ENCODE peak calls at places on chromosomes 2 and 18, in five cellular contexts. P is H9, I is IMR-90, A is mesenchymal stem cell, L is H1. O is an unnamed sample.

GRCh38 chr2:47070920-47071824 is 83.9 kb downstream of the STPG4 start:
- DNase-seq in L (no peak), P (no peak), I (peak), A (peak), O (no peak)

GRCh38 chr2:133400411-133400810 is 167.9 kb downstream of the NCKAP5 start:
- DNase-seq in L (no peak), A (no peak), I (no peak), P (no peak), O (no peak)

GRCh38 chr18:23182606-23183005 is 47.3 kb downstream of the CABLES1 start:
- DNase-seq in I (no peak), P (no peak), L (no peak), A (no peak), O (no peak)

GRCh38 chr18:59846814-59847490 is 52.8 kb upstream of the PMAIP1 start:
- DNase-seq in L (no peak), P (peak), I (peak), A (peak), O (no peak)

GRCh38 chr2:60998628-60999545 is 18.6 kb upstream of the PEX13 start:
- DNase-seq in A (peak), P (no peak), I (peak), L (no peak), O (peak)

GRCh38 chr2:125386074-125386473 is 1269.9 kb upstream of the GYPC start:
- DNase-seq in P (peak), A (no peak), L (peak), I (no peak), O (no peak)

GRCh38 chr2:189210250-189211075 is 30.9 kb upstream of the COL5A2 start:
- DNase-seq in A (peak), L (no peak), I (peak), P (no peak), O (no peak)

GRCh38 chr2:109126501-109126860 is 2.5 kb upstream of the SH3RF3 start:
- DNase-seq in I (peak), A (peak), L (no peak), P (no peak), O (no peak)

GRCh38 chr2:96325884-96326255 is 753 bp downstream of the ITPRIPL1 start:
- DNase-seq in P (no peak), L (no peak), I (no peak), A (no peak), O (no peak)

GRCh38 chr18:52481116-52481515 is 141.1 kb downstream of the DCC start:
- DNase-seq in A (no peak), L (no peak), P (no peak), I (no peak), O (no peak)

GRCh38 chr18:61727241-61727640 is 165.6 kb downstream of the RNF152 start:
- DNase-seq in A (peak), P (no peak), L (no peak), I (peak), O (no peak)

GRCh38 chr2:171807831-171808393 is 86.1 kb downstream of the SLC25A12 start:
- DNase-seq in I (no peak), A (no peak), L (no peak), P (no peak), O (no peak)

GRCh38 chr2:56380861-56381260 is 197.1 kb downstream of the CCDC85A start:
- DNase-seq in P (no peak), L (no peak), A (no peak), I (no peak), O (no peak)

GRCh38 chr18:79413901-79414300 is 18.2 kb downstream of the NFATC1 start:
- DNase-seq in P (no peak), A (no peak), L (no peak), I (no peak), O (no peak)

GRCh38 chr2:6359964-6360363 is 505.7 kb downstream of the CMPK2 start:
- DNase-seq in I (no peak), A (no peak), P (no peak), L (no peak), O (no peak)

GRCh38 chr2:151409601-151410484 is at the start of gene RIF1:
- DNase-seq in P (peak), A (peak), L (peak), I (peak), O (peak)

GRCh38 chr2:7886665-7887064 is 795.2 kb upstream of the ID2 start:
- DNase-seq in P (no peak), A (no peak), L (no peak), I (peak), O (no peak)

GRCh38 chr2:241802421-241802749 is 6.6 kb upstream of the NEU4 start:
- DNase-seq in I (no peak), A (no peak), L (no peak), P (no peak), O (no peak)

GRCh38 chr18:63090334-63090733 is 229.2 kb downstream of the BCL2 start:
- DNase-seq in P (no peak), A (no peak), I (no peak), L (no peak), O (no peak)

GRCh38 chr2:138234265-138234664 is 267.3 kb upstream of the SPOPL start:
- DNase-seq in L (no peak), P (no peak), I (no peak), A (no peak), O (no peak)

GRCh38 chr2:69830045-69830905 is 815 bp downstream of the GMCL1 start:
- DNase-seq in P (peak), L (no peak), A (peak), I (no peak), O (no peak)

GRCh38 chr2:115560671-115561070 is 1118.2 kb downstream of the DPP10 start:
- DNase-seq in A (no peak), P (no peak), I (no peak), L (no peak), O (no peak)

GRCh38 chr18:56723706-56724105 is 72.5 kb downstream of the WDR7 start:
- DNase-seq in L (no peak), P (no peak), I (no peak), A (no peak), O (no peak)

GRCh38 chr18:42298744-42299685 is 344.0 kb downstream of the PIK3C3 start:
- DNase-seq in A (peak), I (peak), L (peak), P (peak), O (peak)

GRCh38 chr18:22829781-22830180 is 103.3 kb upstream of the RBBP8 start:
- DNase-seq in P (no peak), A (no peak), I (no peak), L (no peak), O (no peak)

GRCh38 chr2:145094353-145094752 is 574.4 kb upstream of the ZEB2 start:
- DNase-seq in P (no peak), L (no peak), I (peak), A (peak), O (no peak)

GRCh38 chr18:50928551-50928950 is 39.3 kb upstream of the ELAC1 start:
- DNase-seq in P (no peak), L (no peak), A (no peak), I (peak), O (no peak)

GRCh38 chr18:12106516-12106915 is 12.9 kb downstream of the ANKRD62 start:
- DNase-seq in I (no peak), P (no peak), A (no peak), L (no peak), O (no peak)

GRCh38 chr2:29241341-29241740 is 126.1 kb downstream of the CLIP4 start:
- DNase-seq in I (no peak), P (no peak), L (no peak), A (no peak), O (no peak)

GRCh38 chr2:88537640-88538039 is 85.1 kb upstream of the FOXI3 start:
- DNase-seq in L (peak), P (peak), I (no peak), A (no peak), O (no peak)
- H3K14ac ChIP-seq in L (no peak), P (no peak), I (no peak), A (no peak), O (no peak)

GRCh38 chr2:167748536-167748935 is 498.9 kb downstream of the STK39 start:
- DNase-seq in L (no peak), P (no peak), I (no peak), A (no peak), O (no peak)

GRCh38 chr2:167752734-167753133 is 494.7 kb downstream of the STK39 start:
- DNase-seq in I (no peak), L (no peak), P (no peak), A (no peak), O (no peak)

GRCh38 chr2:167749641-167750040 is 497.8 kb downstream of the STK39 start:
- DNase-seq in A (no peak), I (no peak), L (no peak), P (no peak), O (no peak)

GRCh38 chr2:167749016-167749415 is 498.4 kb downstream of the STK39 start:
- DNase-seq in L (no peak), I (no peak), P (no peak), A (no peak), O (no peak)

GRCh38 chr2:167750675-167751074 is 496.7 kb downstream of the STK39 start:
- DNase-seq in A (no peak), L (no peak), I (no peak), P (no peak), O (no peak)
- H3K14ac ChIP-seq in A (no peak), L (no peak), I (no peak), P (no peak), O (no peak)

GRCh38 chr18:74789078-74789477 is 191.4 kb downstream of the ZNF407 start:
- DNase-seq in P (no peak), A (no peak), I (no peak), L (no peak), O (no peak)

GRCh38 chr18:74791501-74792188 is 194.0 kb downstream of the ZNF407 start:
- DNase-seq in P (no peak), I (no peak), A (peak), L (no peak), O (no peak)

GRCh38 chr18:74785632-74786031 is 188.0 kb downstream of the ZNF407 start:
- DNase-seq in L (no peak), I (no peak), A (no peak), P (no peak), O (no peak)

GRCh38 chr18:74790451-74790850 is 192.8 kb downstream of the ZNF407 start:
- DNase-seq in L (no peak), P (no peak), A (no peak), I (no peak), O (no peak)

DNA sequence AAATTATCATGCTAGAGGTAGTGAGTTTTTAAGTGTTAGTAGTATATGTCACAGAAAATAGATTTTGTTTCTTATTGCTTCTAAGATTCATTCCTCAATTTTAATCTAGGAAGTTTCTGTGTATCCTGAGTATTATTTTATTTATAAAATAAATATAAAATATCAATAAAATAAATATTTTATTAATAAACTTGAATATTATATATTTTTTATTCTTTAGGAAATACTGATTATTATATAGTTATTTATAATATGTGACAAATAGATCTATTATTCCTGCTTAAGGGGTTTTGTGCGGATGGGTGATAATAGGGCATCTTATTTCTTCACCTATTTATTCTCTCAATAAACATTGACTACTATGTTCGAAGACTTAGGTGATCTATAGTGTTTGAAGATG is 191.0 kb downstream of the ZNF407 start:
- DNase-seq in P (no peak), L (no peak), I (no peak), A (no peak), O (no peak)
- H3K14ac ChIP-seq in P (no peak), L (no peak), I (no peak), A (no peak), O (no peak)

DNA sequence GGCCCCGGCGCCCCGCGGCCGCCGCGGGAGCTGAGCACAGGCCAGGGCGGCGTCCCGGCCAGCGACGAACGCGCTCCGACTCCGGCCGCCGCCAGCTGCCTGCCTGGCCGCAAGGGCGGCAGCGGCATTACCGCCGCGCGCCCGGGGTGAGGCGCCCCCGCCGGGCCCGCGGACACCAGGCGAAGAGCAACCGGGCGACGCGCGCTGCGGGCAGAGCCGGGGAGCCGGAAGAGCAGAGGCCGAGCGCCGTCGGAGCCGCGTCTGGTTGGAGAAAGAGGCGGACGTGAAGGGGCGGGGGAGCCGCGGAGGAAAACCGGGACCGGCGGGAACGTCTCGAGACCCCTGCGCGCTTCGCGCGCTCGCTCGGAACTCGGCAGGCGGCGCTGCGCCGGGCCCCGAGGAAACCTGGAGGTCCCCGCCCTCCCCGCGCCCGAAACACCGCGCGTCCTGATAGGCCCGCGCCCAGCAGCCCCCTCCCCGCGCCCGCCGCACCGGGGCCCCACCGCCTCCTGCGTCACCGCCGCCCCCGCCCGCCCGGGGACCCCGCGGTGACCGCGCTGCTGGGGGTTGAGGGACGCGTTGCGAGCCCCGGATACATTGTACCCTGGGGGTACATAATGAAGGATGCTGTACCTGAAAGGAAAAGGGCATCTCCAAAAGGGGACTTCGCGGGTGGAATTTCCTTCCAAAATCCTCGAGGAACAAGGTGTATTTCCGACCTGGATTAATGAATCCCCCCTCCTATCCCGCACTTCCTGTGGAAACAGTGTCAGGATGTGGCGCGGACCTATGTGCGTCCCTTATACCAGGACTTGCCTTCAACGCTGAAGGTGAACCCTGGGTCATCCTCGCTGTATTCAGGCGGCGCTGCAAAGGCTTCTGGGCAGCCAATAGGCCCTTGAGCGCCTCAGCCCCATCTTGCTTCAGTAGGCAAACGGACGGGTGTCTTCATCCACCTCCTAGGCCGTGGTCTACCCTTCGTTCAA is 1.0 kb upstream of the B4GALT6 start:
- DNase-seq in P (peak), L (peak), A (peak), I (peak), O (peak)
- H3K14ac ChIP-seq in P (peak), L (no peak), A (no peak), I (no peak), O (no peak)

GRCh38 chr2:66439291-66440010 is 4.5 kb downstream of the MEIS1 start:
- DNase-seq in I (no peak), L (no peak), A (peak), P (peak), O (no peak)

GRCh38 chr2:66437601-66438497 is 2.9 kb downstream of the MEIS1 start:
- DNase-seq in I (no peak), A (peak), L (no peak), P (no peak), O (no peak)

GRCh38 chr2:66437055-66437454 is 2.1 kb downstream of the MEIS1 start:
- DNase-seq in A (peak), L (no peak), P (no peak), I (no peak), O (no peak)

GRCh38 chr2:66440011-66440542 is 5.2 kb downstream of the MEIS1 start:
- DNase-seq in P (no peak), L (no peak), A (peak), I (no peak), O (no peak)

GRCh38 chr2:66438498-66439290 is 3.8 kb downstream of the MEIS1 start:
- DNase-seq in I (no peak), L (no peak), P (no peak), A (peak), O (no peak)
- H3K14ac ChIP-seq in I (peak), L (no peak), P (no peak), A (peak), O (no peak)

O was measured in neuronal stem cell.